ENCODE peak calls at places on chromosomes 11 and 22, in seven cellular contexts. X, H, O, Q, L, F and J are unnamed samples.
A peak's percentile ranks its signal among the peaks of the same experiment; 100 is the strongest.

GRCh38 chr22:35824256-35824655 is 106.6 kb downstream of the APOL5 start:
- DNase-seq in X (no peak), L (no peak), F (no peak), H (no peak), O (no peak), Q (no peak), J (no peak)

GRCh38 chr22:37563153-37564081 is 3.1 kb downstream of the CDC42EP1 start:
- DNase-seq in O (peak; percentile 84), X (no peak), H (peak; percentile 72), L (peak; percentile 95), Q (peak; percentile 90), F (peak; percentile 94), J (peak; percentile 92)

GRCh38 chr22:30381250-30381649 is 6.0 kb downstream of the RNF215 start:
- DNase-seq in X (no peak), O (no peak), Q (no peak), L (no peak), H (no peak), F (no peak), J (no peak)

GRCh38 chr11:34997872-34998548 is 81.6 kb downstream of the PDHX start:
- DNase-seq in O (no peak), L (peak; percentile 43), Q (no peak), F (peak; percentile 59), H (no peak), X (no peak), J (no peak)

GRCh38 chr11:69170704-69171103 is 15.0 kb downstream of the SMIM38 start:
- DNase-seq in L (peak; percentile 40), H (no peak), Q (no peak), F (no peak), O (no peak), X (no peak), J (no peak)

GRCh38 chr11:117037279-117037951 is 60.8 kb downstream of the SIK3 start:
- DNase-seq in X (no peak), Q (no peak), F (peak; percentile 40), L (peak; percentile 35), O (no peak), H (no peak), J (no peak)

GRCh38 chr11:130650456-130651068 is 202.1 kb downstream of the ADAMTS15 start:
- DNase-seq in L (no peak), X (no peak), F (peak; percentile 56), H (no peak), O (no peak), Q (no peak), J (no peak)

GRCh38 chr22:28029962-28030361 is 110.9 kb upstream of the PITPNB start:
- DNase-seq in L (no peak), O (peak; percentile 7), H (no peak), Q (peak; percentile 36), F (no peak), X (no peak), J (no peak)

GRCh38 chr11:46669606-46670243 is 30.7 kb downstream of the ARHGAP1 start:
- DNase-seq in X (no peak), O (no peak), H (no peak), L (no peak), Q (no peak), F (no peak), J (no peak)
- TF ChIP-seq CTCF in X (peak; percentile 67), O (no peak), H (no peak), L (peak; percentile 57), Q (no peak), F (peak; percentile 37), J (peak; percentile 23)

DNA sequence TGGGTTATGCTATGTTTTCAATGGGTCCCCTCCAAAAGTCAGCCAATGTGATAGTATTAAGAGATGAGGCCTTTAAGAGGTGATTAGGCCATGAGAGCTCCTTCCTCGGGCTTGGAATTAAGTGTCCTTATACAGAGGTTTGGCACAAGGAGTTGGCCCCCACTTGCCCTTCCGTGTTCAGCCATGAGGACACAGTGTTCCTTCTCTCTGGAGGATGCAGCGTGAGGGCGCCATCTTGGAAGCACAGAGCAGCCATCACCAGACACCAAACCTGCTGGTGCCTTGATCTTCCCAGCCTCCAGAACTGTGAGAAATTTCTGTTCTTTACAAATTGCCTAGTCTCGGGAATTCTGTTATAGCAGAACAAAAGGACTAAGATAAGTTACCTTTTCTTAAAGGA is 26.9 kb downstream of the POU2AF3 start:
- DNase-seq in Q (no peak), F (no peak), H (no peak), X (no peak), L (no peak), O (no peak), J (no peak)
- TF ChIP-seq CTCF in Q (no peak), F (no peak), H (no peak), X (no peak), L (no peak), O (no peak), J (no peak)

GRCh38 chr22:24706732-24707476 is 67.6 kb downstream of the PIWIL3 start:
- DNase-seq in Q (no peak), L (no peak), O (no peak), H (no peak), X (no peak), F (no peak), J (no peak)

GRCh38 chr22:24703101-24703500 is 71.4 kb downstream of the PIWIL3 start:
- DNase-seq in O (peak; percentile 28), F (peak; percentile 47), L (peak; percentile 6), Q (no peak), H (no peak), X (no peak), J (no peak)

GRCh38 chr22:24706050-24706449 is 68.5 kb downstream of the PIWIL3 start:
- DNase-seq in X (no peak), F (no peak), L (no peak), H (no peak), Q (no peak), O (no peak), J (no peak)

GRCh38 chr22:24707477-24707816 is 67.1 kb downstream of the PIWIL3 start:
- DNase-seq in O (peak; percentile 32), X (no peak), Q (no peak), L (no peak), F (no peak), H (no peak), J (no peak)
- TF ChIP-seq CTCF in O (no peak), X (no peak), Q (no peak), L (no peak), F (no peak), H (no peak), J (peak; percentile 19)

GRCh38 chr22:22410121-22410520 is 98.4 kb downstream of the ZNF280B start:
- DNase-seq in F (peak; percentile 16), L (no peak), X (peak; percentile 57), O (no peak), H (no peak), Q (peak; percentile 57), J (no peak)

GRCh38 chr22:22407061-22407460 is 101.5 kb downstream of the ZNF280B start:
- DNase-seq in X (no peak), O (no peak), H (no peak), Q (peak; percentile 50), L (no peak), F (no peak), J (no peak)

GRCh38 chr22:22408269-22408668 is 100.3 kb downstream of the ZNF280B start:
- DNase-seq in X (no peak), O (no peak), H (no peak), F (no peak), L (no peak), Q (no peak), J (no peak)

GRCh38 chr22:22410677-22411076 is 97.9 kb downstream of the ZNF280B start:
- DNase-seq in X (no peak), O (no peak), H (no peak), Q (no peak), L (no peak), F (no peak), J (no peak)

GRCh38 chr22:22408731-22409696 is 99.5 kb downstream of the ZNF280B start:
- DNase-seq in X (no peak), F (peak; percentile 17), Q (peak; percentile 53), O (no peak), L (peak; percentile 5), H (no peak), J (no peak)
- TF ChIP-seq CTCF in X (peak; percentile 22), F (peak; percentile 48), Q (no peak), O (no peak), L (peak; percentile 28), H (peak; percentile 38), J (peak; percentile 66)

DNA sequence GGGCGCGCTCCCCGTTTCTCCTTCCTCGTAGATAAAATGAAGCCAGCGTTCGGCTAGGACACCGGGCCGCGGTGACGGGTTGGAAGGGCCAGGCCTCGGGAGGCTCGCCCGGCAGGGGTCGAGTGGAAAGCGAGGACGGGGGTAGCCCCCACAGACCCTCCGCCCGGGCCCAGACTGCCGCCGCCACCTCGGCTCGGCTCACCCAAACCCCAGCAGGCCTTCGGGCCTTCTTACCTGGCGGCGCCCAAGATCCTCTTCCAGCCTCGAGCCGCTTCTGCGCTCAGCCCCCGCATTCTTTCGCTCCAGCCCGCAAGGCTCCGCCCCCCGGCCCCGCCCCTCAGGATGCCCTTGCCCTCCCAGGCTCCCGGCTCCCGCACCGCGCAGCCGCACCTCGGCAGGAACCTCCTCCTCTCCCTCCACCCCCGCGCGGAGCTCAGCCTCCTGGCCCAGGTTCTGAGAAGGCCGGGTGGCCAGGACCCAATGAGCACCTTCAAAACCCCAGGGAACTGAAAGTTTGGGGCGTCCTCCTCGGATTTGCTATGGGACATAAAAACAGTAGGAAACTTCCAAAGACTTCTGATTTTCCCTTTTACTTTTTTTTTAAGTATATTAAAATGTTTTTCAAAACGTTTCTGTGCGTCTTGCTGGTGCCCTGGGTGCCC is at the start of gene CD59:
- DNase-seq in O (peak; percentile 98), F (peak; percentile 88), L (peak; percentile 94), Q (peak; percentile 95), H (peak; percentile 75), X (peak; percentile 63), J (peak; percentile 67)
- TF ChIP-seq CTCF in O (no peak), F (no peak), L (no peak), Q (no peak), H (no peak), X (no peak), J (no peak)

DNA sequence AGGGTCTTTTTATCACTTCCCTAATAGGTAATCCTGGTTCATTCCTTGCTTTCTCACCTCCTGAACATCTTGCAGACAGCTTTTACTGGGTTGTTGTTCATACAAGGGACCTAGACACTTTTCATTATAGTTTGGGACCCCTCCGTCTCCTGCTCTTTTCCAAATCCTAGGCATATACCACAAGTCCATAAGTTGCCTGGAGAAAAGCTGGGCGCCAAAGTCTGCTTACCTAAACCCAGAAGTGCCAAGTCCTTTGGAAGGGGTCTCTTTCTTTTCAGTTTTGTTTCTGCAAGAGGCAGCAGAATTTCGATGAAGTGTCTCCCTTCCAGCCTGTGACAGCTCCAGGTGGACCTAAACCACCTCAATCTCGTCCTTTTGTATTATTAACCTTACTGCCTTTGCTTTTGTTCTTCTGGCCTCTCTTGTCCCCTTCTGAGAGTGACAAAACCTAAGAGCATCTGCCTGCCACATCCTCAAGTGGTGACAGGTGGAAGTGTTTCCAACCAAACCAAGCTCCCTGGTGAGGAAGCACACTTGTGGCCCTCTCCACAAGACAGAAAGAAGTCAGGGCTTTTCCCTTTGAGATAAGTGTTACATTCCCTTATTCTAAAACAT is 19.5 kb upstream of the P2RY6 start:
- DNase-seq in O (no peak), X (no peak), Q (no peak), F (no peak), L (no peak), H (no peak), J (no peak)
- TF ChIP-seq CTCF in O (no peak), X (peak; percentile 11), Q (no peak), F (no peak), L (peak; percentile 22), H (no peak), J (peak; percentile 1)